ENCODE peak calls at places on chromosomes 2 and 18, in five cellular contexts. S is mesenchymal stem cell, W is neuronal stem cell, Z is trophoblast cell, P is H1. I is an unnamed sample.

GRCh38 chr2:147792966-147793617 is 51.7 kb upstream of the ACVR2A start:
- DNase-seq in S (peak), W (no peak), Z (peak), P (no peak), I (no peak)

GRCh38 chr2:133171396-133172004 is 396.8 kb downstream of the NCKAP5 start:
- DNase-seq in S (peak), W (peak), Z (peak), P (no peak), I (no peak)

GRCh38 chr2:28009732-28010131 is 119.2 kb downstream of the BABAM2 start:
- DNase-seq in S (no peak), W (no peak), Z (no peak), P (no peak), I (no peak)

GRCh38 chr18:44876749-44877148 is 196.1 kb downstream of the SETBP1 start:
- DNase-seq in S (no peak), W (no peak), Z (no peak), P (no peak), I (no peak)

GRCh38 chr2:1740714-1741584 is 3.4 kb downstream of the PXDN start:
- DNase-seq in S (no peak), W (no peak), Z (no peak), P (peak), I (no peak)

GRCh38 chr18:69388222-69388621 is 12.5 kb upstream of the DOK6 start:
- DNase-seq in S (no peak), W (no peak), Z (no peak), P (no peak), I (no peak)

GRCh38 chr2:20304411-20304810 is 46.2 kb downstream of the PUM2 start:
- DNase-seq in S (peak), W (no peak), Z (peak), P (no peak), I (no peak)

GRCh38 chr2:174764281-174765063 is at the start of gene CHRNA1:
- DNase-seq in S (peak), W (no peak), Z (no peak), P (no peak), I (no peak)

GRCh38 chr2:116094196-116094595 is 1651.8 kb downstream of the DPP10 start:
- DNase-seq in S (no peak), W (no peak), Z (no peak), P (peak), I (peak)

GRCh38 chr2:52269696-52270485 is 1238.0 kb upstream of the NRXN1 start:
- DNase-seq in S (peak), W (no peak), Z (peak), P (no peak), I (no peak)

GRCh38 chr18:45291616-45292612 is 323.4 kb upstream of the SLC14A2 start:
- DNase-seq in S (peak), W (no peak), Z (peak), P (no peak), I (no peak)

GRCh38 chr2:175251425-175252041 is 70.0 kb upstream of the ATP5MC3 start:
- DNase-seq in S (peak), W (peak), Z (peak), P (no peak), I (no peak)

GRCh38 chr2:112153179-112153490 is 14.9 kb downstream of the FBLN7 start:
- DNase-seq in S (no peak), W (no peak), Z (no peak), P (peak), I (no peak)

GRCh38 chr2:69711971-69712370 is 30.0 kb upstream of the ANXA4 start:
- DNase-seq in S (no peak), W (no peak), Z (no peak), P (no peak), I (no peak)

GRCh38 chr18:62555135-62555534 is 32.3 kb downstream of the ZCCHC2 start:
- DNase-seq in S (no peak), W (no peak), Z (peak), P (no peak), I (no peak)

GRCh38 chr2:43149482-43150107 is 76.8 kb downstream of the ZFP36L2 start:
- DNase-seq in S (no peak), W (no peak), Z (no peak), P (no peak), I (no peak)

GRCh38 chr2:46813046-46813445 is 102.6 kb downstream of the MCFD2 start:
- DNase-seq in S (no peak), W (no peak), Z (no peak), P (no peak), I (no peak)

GRCh38 chr2:27954261-27954673 is 63.7 kb downstream of the BABAM2 start:
- DNase-seq in S (peak), W (no peak), Z (peak), P (no peak), I (no peak)

GRCh38 chr2:185787530-185788145 is 49.0 kb downstream of the FSIP2 start:
- DNase-seq in S (peak), W (no peak), Z (no peak), P (no peak), I (no peak)

GRCh38 chr2:150526827-150527226 is 39.4 kb upstream of the RND3 start:
- DNase-seq in S (peak), W (no peak), Z (peak), P (no peak), I (no peak)

GRCh38 chr2:143475131-143475784 is 346.0 kb downstream of the ARHGAP15 start:
- DNase-seq in S (no peak), W (no peak), Z (no peak), P (no peak), I (no peak)

GRCh38 chr2:48619526-48619925 is 1.9 kb downstream of the GTF2A1L start:
- DNase-seq in S (no peak), W (no peak), Z (peak), P (no peak), I (no peak)

GRCh38 chr2:149023091-149023490 is 15.4 kb upstream of the LYPD6B start:
- DNase-seq in S (no peak), W (no peak), Z (no peak), P (peak), I (no peak)

GRCh38 chr2:187397870-187398269 is 50.2 kb downstream of the CALCRL start:
- DNase-seq in S (no peak), W (no peak), Z (no peak), P (no peak), I (no peak)

GRCh38 chr2:109091526-109091925 is 37.5 kb upstream of the SH3RF3 start:
- DNase-seq in S (no peak), W (no peak), Z (no peak), P (no peak), I (no peak)

GRCh38 chr2:11891591-11891990 is 145.2 kb downstream of the LPIN1 start:
- DNase-seq in S (no peak), W (no peak), Z (no peak), P (no peak), I (no peak)

DNA sequence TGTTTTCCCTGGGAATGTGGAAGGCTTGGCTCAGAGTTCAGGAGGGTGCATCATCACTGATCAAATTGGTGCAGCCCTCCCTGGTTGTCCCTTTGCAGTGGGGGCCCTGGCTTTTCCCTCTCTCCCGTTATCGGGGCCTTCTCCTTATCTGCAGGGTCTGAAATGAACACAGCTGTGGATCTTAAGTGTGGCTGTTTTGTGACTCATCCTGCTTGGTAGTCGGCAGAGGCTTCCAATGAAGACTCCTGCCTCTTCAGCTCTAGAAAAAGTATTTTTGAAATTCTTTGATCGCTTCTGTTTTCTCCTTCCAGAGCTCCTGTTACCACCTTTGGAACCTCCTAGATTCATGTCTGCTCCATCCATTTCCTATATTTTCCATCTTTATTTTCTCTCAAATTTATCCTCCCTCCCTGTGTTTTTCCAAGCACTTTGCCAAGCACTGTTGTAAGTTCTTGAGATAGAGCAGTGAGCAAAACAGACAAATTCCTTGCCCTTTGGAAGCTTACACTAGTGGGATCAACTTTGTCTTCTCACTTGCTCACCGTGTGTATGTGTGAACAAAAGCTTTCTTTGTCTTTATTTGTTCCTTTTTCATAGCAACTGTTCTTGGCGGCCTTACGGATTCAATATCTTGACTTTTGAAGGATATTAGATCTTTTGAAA is 45.7 kb downstream of the RALB start:
- DNase-seq in S (peak), W (no peak), Z (peak), P (no peak), I (no peak)
- H3K14ac ChIP-seq in S (no peak), W (no peak), Z (no peak), P (no peak), I (no peak)

DNA sequence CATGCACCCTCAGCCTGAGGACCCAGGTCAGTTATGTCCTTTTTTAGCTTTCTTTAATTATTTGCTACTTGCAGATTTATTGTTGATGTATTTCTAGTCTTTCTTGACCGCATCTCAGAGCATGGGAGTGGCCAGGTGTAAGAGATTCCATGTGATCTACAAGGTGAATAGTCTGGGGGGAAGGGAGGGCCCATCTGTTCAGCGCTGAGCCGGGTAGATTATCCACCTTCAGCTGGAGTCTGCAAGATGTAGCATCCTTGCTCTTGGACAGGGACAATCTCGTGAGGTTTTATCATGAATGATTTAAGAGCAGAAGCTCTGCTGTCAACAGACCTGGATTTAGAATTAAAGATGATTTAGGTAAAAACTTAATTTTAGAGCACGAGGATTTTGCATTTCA is 12.0 kb upstream of the DGKD start:
- DNase-seq in S (no peak), W (no peak), Z (no peak), P (no peak), I (no peak)
- H2BK12ac ChIP-seq in S (no peak), W (no peak), Z (no peak), P (no peak), I (no peak)

GRCh38 chr2:209523778-209524362 is 100.0 kb downstream of the MAP2 start:
- DNase-seq in S (no peak), W (peak), Z (no peak), P (no peak), I (no peak)
- H3K14ac ChIP-seq in S (no peak), W (no peak), Z (no peak), P (no peak), I (no peak)

GRCh38 chr18:31185551-31185950 is 22.9 kb upstream of the DSC1 start:
- DNase-seq in S (no peak), W (no peak), Z (no peak), P (no peak), I (no peak)
- H2BK12ac ChIP-seq in S (no peak), W (no peak), Z (no peak), P (no peak), I (no peak)

GRCh38 chr2:237230355-237230754 is 144.7 kb downstream of the COPS8 start:
- DNase-seq in S (no peak), W (no peak), Z (no peak), P (no peak), I (no peak)

GRCh38 chr2:237229905-237230304 is 144.2 kb downstream of the COPS8 start:
- DNase-seq in S (no peak), W (no peak), Z (no peak), P (no peak), I (no peak)

GRCh38 chr2:237232166-237232565 is 146.5 kb downstream of the COPS8 start:
- DNase-seq in S (no peak), W (no peak), Z (no peak), P (no peak), I (no peak)

GRCh38 chr2:237234268-237234667 is 148.6 kb downstream of the COPS8 start:
- DNase-seq in S (no peak), W (no peak), Z (no peak), P (no peak), I (no peak)

GRCh38 chr2:237231593-237231992 is 145.9 kb downstream of the COPS8 start:
- DNase-seq in S (no peak), W (no peak), Z (no peak), P (no peak), I (no peak)
- H3K14ac ChIP-seq in S (no peak), W (no peak), Z (no peak), P (no peak), I (no peak)

DNA sequence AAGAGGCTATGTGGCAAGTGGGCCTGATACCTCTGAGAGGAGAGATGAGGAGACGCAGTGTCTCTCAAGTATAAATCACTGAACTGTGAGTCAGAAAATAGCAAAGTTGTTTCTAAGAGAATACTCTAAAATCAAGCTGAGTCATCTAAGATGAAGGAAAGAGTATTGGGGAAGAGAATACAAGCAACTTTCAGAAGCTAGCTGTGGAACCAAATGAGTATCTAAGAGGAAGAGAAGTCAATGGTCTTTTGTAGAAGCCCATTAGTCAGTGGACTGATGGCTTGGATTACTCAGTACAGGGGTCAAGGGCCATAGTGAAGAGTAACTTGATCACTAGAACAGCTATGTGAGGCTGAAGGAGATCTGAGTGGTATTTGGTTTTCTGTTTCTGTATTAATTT is 2.7 kb upstream of the DCC start:
- DNase-seq in S (peak), W (no peak), Z (no peak), P (no peak), I (no peak)
- H2BK12ac ChIP-seq in S (no peak), W (no peak), Z (no peak), P (no peak), I (no peak)

I was measured in H9.